ENCODE peak calls at places on chromosomes 1 and 21, in nine cellular contexts. Z is WERI-Rb-1; F is H9; I is BE2C; K is cardiac muscle cell; L is GM12865; U is left cardiac atrium; G is foreskin fibroblast; X is stimulated activated CD4-positive, alpha-beta T cell treated with anti-CD3 and anti-CD28 coated beads, Interleukin-4, amount 100 ng/mL, for 24 hours. H is an unnamed sample.
A peak's percentile ranks its signal among the peaks of the same experiment; 100 is the strongest.

GRCh38 chr1:241994171-241994570 is 4.7 kb downstream of the MAP1LC3C start:
- DNase-seq in G (no peak), I (no peak), L (no peak), Z (no peak), X (no peak), K (no peak), U (no peak), F (no peak), H (no peak)

GRCh38 chr1:62076286-62076685 is 118.4 kb upstream of the L1TD1 start:
- DNase-seq in G (peak; percentile 45), K (peak; percentile 87), U (no peak), L (no peak), F (no peak), I (peak; percentile 10), Z (no peak), X (no peak), H (no peak)

GRCh38 chr21:23017989-23018388 is 2019.8 kb downstream of the NCAM2 start:
- DNase-seq in G (no peak), K (no peak), X (no peak), L (no peak), F (no peak), Z (no peak), U (no peak), I (no peak), H (no peak)

GRCh38 chr21:23853796-23854379 is 1753.4 kb downstream of the MRPL39 start:
- DNase-seq in Z (no peak), G (no peak), I (peak; percentile 10), F (no peak), X (no peak), L (peak; percentile 15), K (peak; percentile 3), U (no peak), H (no peak)

GRCh38 chr1:207702317-207702716 is 49.5 kb upstream of the CD46 start:
- DNase-seq in I (no peak), X (no peak), F (no peak), G (peak; percentile 60), K (peak; percentile 20), U (no peak), L (no peak), Z (no peak), H (no peak)

GRCh38 chr1:178541829-178542553 is 29.1 kb downstream of the TEX35 start:
- DNase-seq in L (peak; percentile 59), I (peak; percentile 41), Z (peak; percentile 78), F (peak; percentile 72), U (peak; percentile 54), K (peak; percentile 34), G (no peak), X (peak; percentile 45), H (peak; percentile 48)

GRCh38 chr21:29105218-29105617 is 25.2 kb upstream of the MAP3K7CL start:
- DNase-seq in G (peak; percentile 40), F (no peak), Z (no peak), L (no peak), X (no peak), U (no peak), K (peak; percentile 44), I (no peak), H (no peak)

GRCh38 chr21:36338975-36339374 is 19.0 kb downstream of the MORC3 start:
- DNase-seq in L (no peak), U (no peak), I (no peak), F (no peak), K (peak; percentile 20), G (no peak), X (no peak), Z (no peak), H (no peak)

GRCh38 chr1:233543338-233544255 is 70.3 kb upstream of the KCNK1 start:
- DNase-seq in Z (no peak), K (peak; percentile 68), I (peak; percentile 14), U (peak; percentile 48), L (no peak), G (peak; percentile 44), F (no peak), X (no peak), H (no peak)

GRCh38 chr21:42432695-42433094 is 29.0 kb downstream of the UBASH3A start:
- DNase-seq in I (no peak), F (no peak), K (no peak), U (no peak), Z (no peak), L (no peak), G (no peak), X (no peak), H (no peak)

GRCh38 chr21:42665026-42665425 is 11.6 kb downstream of the PDE9A start:
- DNase-seq in L (no peak), Z (no peak), K (peak; percentile 31), F (no peak), G (no peak), U (no peak), I (no peak), X (no peak), H (no peak)

GRCh38 chr1:240149488-240150094 is 57.9 kb downstream of the FMN2 start:
- DNase-seq in K (peak; percentile 42), L (peak; percentile 9), Z (no peak), U (no peak), F (no peak), G (peak; percentile 33), X (no peak), I (no peak), H (no peak)

GRCh38 chr1:27150641-27151040 is 4.3 kb downstream of the SLC9A1 start:
- DNase-seq in X (no peak), L (no peak), G (no peak), I (no peak), K (no peak), U (no peak), Z (no peak), F (no peak), H (no peak)

GRCh38 chr1:46757256-46757955 is 38.5 kb upstream of the EFCAB14 start:
- DNase-seq in I (no peak), L (no peak), Z (peak; percentile 49), G (no peak), U (no peak), X (no peak), K (peak; percentile 57), F (peak; percentile 58), H (no peak)

GRCh38 chr1:204431310-204432184 is 19.9 kb upstream of the PPP1R15B start:
- DNase-seq in L (peak; percentile 91), I (peak; percentile 87), X (peak; percentile 86), K (peak; percentile 90), Z (peak; percentile 94), G (peak; percentile 72), U (peak; percentile 85), F (peak; percentile 76), H (peak; percentile 80)

GRCh38 chr21:44994581-44995171 is 54.8 kb downstream of the SLX9 start:
- DNase-seq in I (no peak), G (no peak), L (no peak), X (no peak), F (no peak), U (no peak), K (no peak), Z (no peak), H (peak; percentile 79)

GRCh38 chr1:26290061-26290415 is 10.2 kb downstream of the SH3BGRL3 start:
- DNase-seq in F (no peak), I (no peak), Z (no peak), G (no peak), X (no peak), U (no peak), L (no peak), K (no peak), H (no peak)

GRCh38 chr1:182764029-182764768 is 25.4 kb upstream of the NPL start:
- DNase-seq in I (no peak), F (no peak), Z (no peak), X (no peak), U (no peak), G (no peak), K (no peak), L (no peak), H (no peak)

GRCh38 chr1:87151500-87152421 is 176.9 kb upstream of the LMO4 start:
- DNase-seq in G (no peak), F (peak; percentile 85), Z (peak; percentile 76), L (peak; percentile 87), X (peak; percentile 27), U (peak; percentile 79), K (peak; percentile 77), I (no peak), H (peak; percentile 84)

GRCh38 chr1:174812026-174812425 is 187.7 kb upstream of the CACYBP start:
- DNase-seq in U (no peak), Z (peak; percentile 22), I (no peak), K (no peak), X (no peak), G (no peak), F (no peak), L (no peak), H (no peak)

GRCh38 chr1:975896-976683 is 5.8 kb downstream of the PERM1 start:
- DNase-seq in X (peak; percentile 46), G (peak; percentile 32), L (peak; percentile 81), F (peak; percentile 93), U (peak; percentile 58), K (peak; percentile 64), Z (peak; percentile 53), I (peak; percentile 87), H (peak; percentile 41)

GRCh38 chr1:9892563-9893528 is 17.2 kb downstream of the CTNNBIP1 start:
- DNase-seq in X (no peak), L (no peak), Z (no peak), K (peak; percentile 57), F (no peak), I (no peak), G (peak; percentile 81), U (no peak), H (no peak)

GRCh38 chr1:153251562-153251961 is 7.9 kb upstream of the LORICRIN start:
- DNase-seq in L (no peak), F (no peak), K (no peak), Z (no peak), U (no peak), X (no peak), I (no peak), G (no peak), H (no peak)

GRCh38 chr21:42218836-42219605 is at the start of gene ABCG1:
- DNase-seq in I (peak; percentile 70), L (no peak), X (peak; percentile 30), K (peak; percentile 33), G (no peak), F (peak; percentile 68), U (peak; percentile 44), Z (peak; percentile 60), H (peak; percentile 49)

GRCh38 chr21:45343891-45344290 is 56.2 kb upstream of the POFUT2 start:
- DNase-seq in U (no peak), G (no peak), F (no peak), I (no peak), K (no peak), L (no peak), X (no peak), Z (no peak), H (no peak)

GRCh38 chr21:28636988-28637691 is 355.5 kb downstream of the LTN1 start:
- DNase-seq in G (peak; percentile 84), I (no peak), Z (no peak), X (peak; percentile 7), L (no peak), U (no peak), K (peak; percentile 81), F (no peak), H (no peak)

GRCh38 chr1:99648107-99648506 is 2.2 kb downstream of the PALMD start:
- DNase-seq in L (no peak), U (peak; percentile 77), K (no peak), G (no peak), Z (peak; percentile 19), F (peak; percentile 36), X (no peak), I (peak; percentile 34), H (peak; percentile 63)

GRCh38 chr1:240029418-240029817 is 62.3 kb upstream of the FMN2 start:
- DNase-seq in U (no peak), I (no peak), Z (peak; percentile 72), G (peak; percentile 73), K (no peak), L (no peak), X (no peak), F (no peak), H (no peak)

GRCh38 chr1:162497104-162497722 is 405 bp upstream of the UHMK1 start:
- DNase-seq in K (no peak), I (no peak), Z (no peak), F (no peak), L (no peak), G (no peak), X (no peak), U (no peak), H (no peak)

GRCh38 chr1:182054698-182055326 is 6.7 kb downstream of the ZNF648 start:
- DNase-seq in F (no peak), U (no peak), K (peak; percentile 5), I (peak; percentile 56), Z (peak; percentile 31), L (peak; percentile 68), G (no peak), X (peak; percentile 68), H (no peak)

GRCh38 chr1:18294437-18295176 is 186.1 kb upstream of the KLHDC7A start:
- DNase-seq in I (no peak), G (no peak), X (no peak), Z (no peak), K (no peak), F (peak; percentile 89), L (no peak), U (no peak), H (no peak)

H was measured in psoas muscle.